ENCODE peak calls at places on chromosomes 16 and 17, in nine cellular contexts. F is bronchial epithelial cell, O is lower lobe of right lung, P is ovary, K is Calu3, G is endothelial cell, A is astrocyte, L is DND-41, S is body of pancreas. N is an unnamed sample.

GRCh38 chr16:12482821-12483220 is 320.9 kb downstream of the CPPED1 start:
- DNase-seq in G (no peak), S (no peak), O (no peak), F (no peak), K (no peak), L (no peak), P (no peak), A (no peak), N (no peak)

GRCh38 chr17:2058521-2059124 is 3.7 kb downstream of the HIC1 start:
- DNase-seq in L (no peak), G (peak; percentile 66), P (peak; percentile 77), F (no peak), K (peak; percentile 82), A (no peak), S (peak; percentile 78), O (peak; percentile 91), N (peak; percentile 63)

GRCh38 chr17:30982855-30983254 is 12.0 kb downstream of the RNF135 start:
- DNase-seq in L (no peak), K (no peak), G (no peak), F (no peak), S (no peak), O (no peak), P (no peak), A (no peak), N (no peak)

GRCh38 chr17:53571342-53571741 is 251.4 kb upstream of the KIF2B start:
- DNase-seq in A (peak; percentile 0), P (no peak), L (no peak), F (no peak), K (no peak), O (no peak), S (no peak), G (no peak), N (no peak)

GRCh38 chr17:31533546-31534155 is 142.2 kb downstream of the RAB11FIP4 start:
- DNase-seq in L (peak; percentile 32), S (no peak), G (peak; percentile 56), K (peak; percentile 49), F (peak; percentile 82), A (peak; percentile 78), P (peak; percentile 57), O (no peak), N (peak; percentile 61)

GRCh38 chr17:6800422-6801027 is 24.5 kb downstream of the FBXO39 start:
- DNase-seq in O (no peak), A (no peak), F (no peak), L (no peak), K (no peak), S (no peak), P (no peak), G (no peak), N (no peak)

GRCh38 chr17:1455291-1455747 is 713 bp downstream of the CRK start:
- DNase-seq in P (peak; percentile 39), G (peak; percentile 68), S (peak; percentile 79), L (peak; percentile 41), F (peak; percentile 44), O (peak; percentile 79), A (peak; percentile 51), K (peak; percentile 57), N (peak; percentile 72)

GRCh38 chr17:14775761-14776492 is 475.0 kb downstream of the HS3ST3B1 start:
- DNase-seq in A (peak; percentile 18), L (no peak), P (no peak), S (no peak), O (no peak), F (peak; percentile 40), G (no peak), K (no peak), N (no peak)

GRCh38 chr17:17203173-17203730 is 2.9 kb downstream of the PLD6 start:
- DNase-seq in L (no peak), O (no peak), A (no peak), G (no peak), P (no peak), K (no peak), S (no peak), F (no peak), N (no peak)

GRCh38 chr17:2718150-2718938 is 6.8 kb upstream of the CLUH start:
- DNase-seq in A (no peak), G (no peak), S (no peak), P (no peak), F (peak; percentile 26), K (no peak), O (no peak), L (no peak), N (no peak)

GRCh38 chr16:74480150-74481029 is 59.1 kb upstream of the CLEC18B start:
- DNase-seq in F (peak; percentile 85), K (peak; percentile 86), L (no peak), A (peak; percentile 33), P (no peak), O (no peak), G (no peak), S (peak; percentile 13), N (peak; percentile 72)

GRCh38 chr16:53881371-53881770 is 177.4 kb downstream of the FTO start:
- DNase-seq in G (no peak), P (no peak), L (no peak), A (peak; percentile 16), O (no peak), S (no peak), F (peak; percentile 98), K (no peak), N (peak; percentile 77)

GRCh38 chr17:57276621-57277020 is 20.3 kb downstream of the MSI2 start:
- DNase-seq in A (no peak), L (no peak), F (no peak), S (no peak), G (no peak), P (no peak), O (no peak), K (no peak), N (no peak)

GRCh38 chr17:72358465-72358864 is 237.6 kb downstream of the SOX9 start:
- DNase-seq in P (no peak), A (peak; percentile 92), S (no peak), K (peak; percentile 22), G (no peak), O (no peak), F (peak; percentile 96), L (no peak), N (peak; percentile 54)

GRCh38 chr17:74623693-74624093 is at the start of gene CD300E:
- DNase-seq in F (no peak), L (no peak), G (no peak), O (no peak), A (no peak), P (no peak), S (no peak), K (no peak), N (no peak)

GRCh38 chr17:35569405-35569804 is 8.8 kb upstream of the SLFN14 start:
- DNase-seq in A (no peak), K (no peak), O (no peak), P (no peak), F (no peak), S (no peak), G (no peak), L (no peak), N (no peak)

GRCh38 chr16:56325956-56326355 is 99.4 kb downstream of the AMFR start:
- DNase-seq in S (no peak), A (no peak), F (no peak), K (no peak), P (no peak), L (no peak), G (no peak), O (no peak), N (no peak)

GRCh38 chr16:48155926-48156789 is at the start of gene ABCC12:
- DNase-seq in G (no peak), L (no peak), S (no peak), O (no peak), P (no peak), F (no peak), A (no peak), K (no peak), N (no peak)

GRCh38 chr17:2511138-2511461 is 588 bp downstream of the METTL16 start:
- DNase-seq in O (no peak), K (no peak), G (no peak), A (no peak), L (no peak), P (no peak), F (no peak), S (no peak), N (no peak)

GRCh38 chr16:10656618-10657017 is 38.1 kb downstream of the TEKT5 start:
- DNase-seq in L (no peak), K (no peak), F (no peak), G (no peak), A (no peak), O (no peak), S (no peak), P (no peak), N (no peak)

GRCh38 chr16:10657925-10658324 is 36.8 kb downstream of the TEKT5 start:
- DNase-seq in L (no peak), A (no peak), O (no peak), F (no peak), G (no peak), S (no peak), P (no peak), K (no peak), N (no peak)

GRCh38 chr16:10661737-10662136 is 33.0 kb downstream of the TEKT5 start:
- DNase-seq in P (no peak), A (no peak), G (no peak), S (no peak), L (no peak), O (no peak), K (no peak), F (no peak), N (no peak)

GRCh38 chr16:10661236-10661635 is 33.5 kb downstream of the TEKT5 start:
- DNase-seq in G (no peak), P (no peak), F (no peak), O (no peak), S (no peak), L (no peak), A (no peak), K (no peak), N (no peak)

GRCh38 chr16:10658943-10659342 is 35.8 kb downstream of the TEKT5 start:
- DNase-seq in S (no peak), K (no peak), G (no peak), L (no peak), O (no peak), A (no peak), F (no peak), P (no peak), N (no peak)
- TF ChIP-seq CTCF in S (no peak), K (no peak), G (no peak), L (no peak), O (no peak), A (no peak), F (no peak), P (no peak), N (no peak)

GRCh38 chr17:67546578-67547527 is 169.8 kb downstream of the PITPNC1 start:
- DNase-seq in P (peak; percentile 58), G (no peak), F (no peak), S (peak; percentile 81), O (peak; percentile 63), A (peak; percentile 33), L (no peak), K (peak; percentile 28), N (no peak)
- TF ChIP-seq CTCF in P (no peak), G (no peak), F (no peak), S (no peak), O (no peak), A (no peak), L (no peak), K (no peak), N (no peak)

GRCh38 chr16:69904495-69905170 is 46.5 kb upstream of the CLEC18A start:
- DNase-seq in K (no peak), A (no peak), P (no peak), S (no peak), F (no peak), G (no peak), L (no peak), O (no peak), N (no peak)
- TF ChIP-seq CTCF in K (no peak), A (no peak), P (no peak), S (no peak), F (no peak), G (no peak), L (no peak), O (no peak), N (no peak)

GRCh38 chr17:13509561-13509960 is 92.2 kb downstream of the HS3ST3A1 start:
- DNase-seq in P (no peak), F (no peak), O (no peak), L (no peak), K (no peak), G (no peak), A (no peak), S (no peak), N (no peak)
- TF ChIP-seq CTCF in P (no peak), F (no peak), O (no peak), L (no peak), K (no peak), G (no peak), A (no peak), S (no peak), N (no peak)